ENCODE peak calls at places on chromosomes 6 and 20, in eight cellular contexts. One of them, this sample, is unnamed.

GRCh38 chr6:78749326-78749725 is 118.0 kb upstream of the IRAK1BP1 start:
- DNase-seq in mammary epithelial cell: peak
- DNase-seq in LoVo: no peak
- DNase-seq in AG04449: peak
- DNase-seq in CD4-positive, alpha-beta T cell: no peak
- DNase-seq in RCC 7860: no peak
- DNase-seq in T follicular helper cell: no peak
- DNase-seq in stimulated activated CD4-positive, alpha-beta T cell treated with anti-CD3 and anti-CD28 coated beads, Interleukin-1b, Interleukin-23, amount 100 ng/mL, for 24 hours: no peak
- DNase-seq in this sample: no peak

GRCh38 chr6:124999105-124999764 is 37.0 kb downstream of the RNF217 start:
- DNase-seq in mammary epithelial cell: no peak
- DNase-seq in LoVo: peak
- DNase-seq in CD4-positive, alpha-beta T cell: no peak
- DNase-seq in stimulated activated CD4-positive, alpha-beta T cell treated with anti-CD3 and anti-CD28 coated beads, Interleukin-1b, Interleukin-23, amount 100 ng/mL, for 24 hours: no peak
- DNase-seq in T follicular helper cell: no peak
- DNase-seq in AG04449: no peak
- DNase-seq in RCC 7860: no peak
- DNase-seq in this sample: no peak

GRCh38 chr20:33145521-33145920 is 22.4 kb upstream of the BPIFA2 start:
- DNase-seq in stimulated activated CD4-positive, alpha-beta T cell treated with anti-CD3 and anti-CD28 coated beads, Interleukin-1b, Interleukin-23, amount 100 ng/mL, for 24 hours: no peak
- DNase-seq in T follicular helper cell: no peak
- DNase-seq in AG04449: no peak
- DNase-seq in CD4-positive, alpha-beta T cell: no peak
- DNase-seq in mammary epithelial cell: no peak
- DNase-seq in LoVo: no peak
- DNase-seq in RCC 7860: no peak
- DNase-seq in this sample: no peak

GRCh38 chr6:146890644-146891434 is 292.1 kb downstream of the ADGB start:
- DNase-seq in mammary epithelial cell: no peak
- DNase-seq in RCC 7860: no peak
- DNase-seq in AG04449: no peak
- DNase-seq in stimulated activated CD4-positive, alpha-beta T cell treated with anti-CD3 and anti-CD28 coated beads, Interleukin-1b, Interleukin-23, amount 100 ng/mL, for 24 hours: no peak
- DNase-seq in LoVo: no peak
- DNase-seq in T follicular helper cell: no peak
- DNase-seq in CD4-positive, alpha-beta T cell: no peak
- DNase-seq in this sample: no peak

GRCh38 chr6:10412165-10412947 is 2.5 kb downstream of the TFAP2A start:
- DNase-seq in LoVo: peak
- DNase-seq in stimulated activated CD4-positive, alpha-beta T cell treated with anti-CD3 and anti-CD28 coated beads, Interleukin-1b, Interleukin-23, amount 100 ng/mL, for 24 hours: no peak
- DNase-seq in mammary epithelial cell: peak
- DNase-seq in CD4-positive, alpha-beta T cell: peak
- DNase-seq in AG04449: no peak
- DNase-seq in T follicular helper cell: no peak
- DNase-seq in RCC 7860: peak
- DNase-seq in this sample: peak

GRCh38 chr6:73521351-73522254 is 771 bp upstream of the EEF1A1 start:
- DNase-seq in AG04449: no peak
- DNase-seq in T follicular helper cell: no peak
- DNase-seq in RCC 7860: peak
- DNase-seq in stimulated activated CD4-positive, alpha-beta T cell treated with anti-CD3 and anti-CD28 coated beads, Interleukin-1b, Interleukin-23, amount 100 ng/mL, for 24 hours: peak
- DNase-seq in mammary epithelial cell: peak
- DNase-seq in CD4-positive, alpha-beta T cell: no peak
- DNase-seq in LoVo: peak
- DNase-seq in this sample: peak

GRCh38 chr20:62365814-62366369 is 1.2 kb downstream of the LAMA5 start:
- DNase-seq in CD4-positive, alpha-beta T cell: no peak
- DNase-seq in LoVo: peak
- DNase-seq in T follicular helper cell: no peak
- DNase-seq in mammary epithelial cell: peak
- DNase-seq in AG04449: no peak
- DNase-seq in stimulated activated CD4-positive, alpha-beta T cell treated with anti-CD3 and anti-CD28 coated beads, Interleukin-1b, Interleukin-23, amount 100 ng/mL, for 24 hours: no peak
- DNase-seq in RCC 7860: no peak
- DNase-seq in this sample: peak

GRCh38 chr6:151482290-151482689 is 11.5 kb upstream of the CCDC170 start:
- DNase-seq in T follicular helper cell: no peak
- DNase-seq in CD4-positive, alpha-beta T cell: no peak
- DNase-seq in RCC 7860: no peak
- DNase-seq in LoVo: no peak
- DNase-seq in mammary epithelial cell: no peak
- DNase-seq in AG04449: peak
- DNase-seq in stimulated activated CD4-positive, alpha-beta T cell treated with anti-CD3 and anti-CD28 coated beads, Interleukin-1b, Interleukin-23, amount 100 ng/mL, for 24 hours: no peak
- DNase-seq in this sample: no peak

GRCh38 chr6:71349976-71350615 is 61.5 kb downstream of the OGFRL1 start:
- DNase-seq in RCC 7860: no peak
- DNase-seq in T follicular helper cell: no peak
- DNase-seq in CD4-positive, alpha-beta T cell: no peak
- DNase-seq in mammary epithelial cell: no peak
- DNase-seq in LoVo: no peak
- DNase-seq in AG04449: no peak
- DNase-seq in stimulated activated CD4-positive, alpha-beta T cell treated with anti-CD3 and anti-CD28 coated beads, Interleukin-1b, Interleukin-23, amount 100 ng/mL, for 24 hours: no peak
- DNase-seq in this sample: no peak

GRCh38 chr20:51628533-51629398 is 86.2 kb upstream of the NFATC2 start:
- DNase-seq in T follicular helper cell: no peak
- DNase-seq in CD4-positive, alpha-beta T cell: no peak
- DNase-seq in mammary epithelial cell: no peak
- DNase-seq in AG04449: no peak
- DNase-seq in LoVo: no peak
- DNase-seq in stimulated activated CD4-positive, alpha-beta T cell treated with anti-CD3 and anti-CD28 coated beads, Interleukin-1b, Interleukin-23, amount 100 ng/mL, for 24 hours: no peak
- DNase-seq in RCC 7860: no peak
- DNase-seq in this sample: no peak

GRCh38 chr20:57291003-57291402 is 24.6 kb upstream of the BMP7 start:
- DNase-seq in RCC 7860: no peak
- DNase-seq in T follicular helper cell: no peak
- DNase-seq in mammary epithelial cell: no peak
- DNase-seq in CD4-positive, alpha-beta T cell: no peak
- DNase-seq in AG04449: no peak
- DNase-seq in stimulated activated CD4-positive, alpha-beta T cell treated with anti-CD3 and anti-CD28 coated beads, Interleukin-1b, Interleukin-23, amount 100 ng/mL, for 24 hours: no peak
- DNase-seq in LoVo: no peak
- DNase-seq in this sample: no peak

GRCh38 chr6:168414696-168415095 is 26.3 kb upstream of the SMOC2 start:
- DNase-seq in mammary epithelial cell: no peak
- DNase-seq in CD4-positive, alpha-beta T cell: no peak
- DNase-seq in AG04449: no peak
- DNase-seq in T follicular helper cell: no peak
- DNase-seq in RCC 7860: no peak
- DNase-seq in LoVo: no peak
- DNase-seq in stimulated activated CD4-positive, alpha-beta T cell treated with anti-CD3 and anti-CD28 coated beads, Interleukin-1b, Interleukin-23, amount 100 ng/mL, for 24 hours: no peak
- DNase-seq in this sample: no peak

GRCh38 chr20:46803446-46804020 is 91.1 kb upstream of the EYA2 start:
- DNase-seq in mammary epithelial cell: no peak
- DNase-seq in stimulated activated CD4-positive, alpha-beta T cell treated with anti-CD3 and anti-CD28 coated beads, Interleukin-1b, Interleukin-23, amount 100 ng/mL, for 24 hours: no peak
- DNase-seq in RCC 7860: no peak
- DNase-seq in CD4-positive, alpha-beta T cell: no peak
- DNase-seq in LoVo: no peak
- DNase-seq in T follicular helper cell: no peak
- DNase-seq in AG04449: no peak
- DNase-seq in this sample: no peak

GRCh38 chr6:111764238-111765182 is 108.7 kb downstream of the FYN start:
- DNase-seq in CD4-positive, alpha-beta T cell: peak
- DNase-seq in T follicular helper cell: peak
- DNase-seq in LoVo: no peak
- DNase-seq in RCC 7860: no peak
- DNase-seq in mammary epithelial cell: no peak
- DNase-seq in stimulated activated CD4-positive, alpha-beta T cell treated with anti-CD3 and anti-CD28 coated beads, Interleukin-1b, Interleukin-23, amount 100 ng/mL, for 24 hours: peak
- DNase-seq in AG04449: no peak
- DNase-seq in this sample: no peak

GRCh38 chr6:31769684-31770371 is 7.3 kb downstream of the VWA7 start:
- DNase-seq in CD4-positive, alpha-beta T cell: peak
- DNase-seq in LoVo: peak
- DNase-seq in mammary epithelial cell: peak
- DNase-seq in AG04449: no peak
- DNase-seq in stimulated activated CD4-positive, alpha-beta T cell treated with anti-CD3 and anti-CD28 coated beads, Interleukin-1b, Interleukin-23, amount 100 ng/mL, for 24 hours: peak
- DNase-seq in T follicular helper cell: peak
- DNase-seq in RCC 7860: peak
- DNase-seq in this sample: peak

GRCh38 chr20:59777814-59778575 is 155.4 kb downstream of the SYCP2 start:
- DNase-seq in AG04449: no peak
- DNase-seq in RCC 7860: no peak
- DNase-seq in CD4-positive, alpha-beta T cell: no peak
- DNase-seq in mammary epithelial cell: no peak
- DNase-seq in stimulated activated CD4-positive, alpha-beta T cell treated with anti-CD3 and anti-CD28 coated beads, Interleukin-1b, Interleukin-23, amount 100 ng/mL, for 24 hours: no peak
- DNase-seq in LoVo: no peak
- DNase-seq in T follicular helper cell: no peak
- DNase-seq in this sample: no peak

GRCh38 chr6:117401799-117402198 is 23.9 kb downstream of the ROS1 start:
- DNase-seq in stimulated activated CD4-positive, alpha-beta T cell treated with anti-CD3 and anti-CD28 coated beads, Interleukin-1b, Interleukin-23, amount 100 ng/mL, for 24 hours: no peak
- DNase-seq in AG04449: no peak
- DNase-seq in T follicular helper cell: no peak
- DNase-seq in LoVo: no peak
- DNase-seq in CD4-positive, alpha-beta T cell: no peak
- DNase-seq in mammary epithelial cell: no peak
- DNase-seq in RCC 7860: no peak
- DNase-seq in this sample: no peak

GRCh38 chr20:44151621-44152416 is 35.2 kb downstream of the JPH2 start:
- DNase-seq in LoVo: peak
- DNase-seq in AG04449: no peak
- DNase-seq in mammary epithelial cell: peak
- DNase-seq in stimulated activated CD4-positive, alpha-beta T cell treated with anti-CD3 and anti-CD28 coated beads, Interleukin-1b, Interleukin-23, amount 100 ng/mL, for 24 hours: no peak
- DNase-seq in RCC 7860: no peak
- DNase-seq in T follicular helper cell: no peak
- DNase-seq in CD4-positive, alpha-beta T cell: no peak
- DNase-seq in this sample: no peak

GRCh38 chr6:11009353-11009752 is 34.8 kb downstream of the ELOVL2 start:
- DNase-seq in CD4-positive, alpha-beta T cell: no peak
- DNase-seq in AG04449: no peak
- DNase-seq in RCC 7860: peak
- DNase-seq in stimulated activated CD4-positive, alpha-beta T cell treated with anti-CD3 and anti-CD28 coated beads, Interleukin-1b, Interleukin-23, amount 100 ng/mL, for 24 hours: no peak
- DNase-seq in T follicular helper cell: no peak
- DNase-seq in mammary epithelial cell: peak
- DNase-seq in LoVo: peak
- DNase-seq in this sample: no peak

GRCh38 chr6:44976677-44977405 is 351.3 kb upstream of the RUNX2 start:
- DNase-seq in mammary epithelial cell: peak
- DNase-seq in RCC 7860: no peak
- DNase-seq in T follicular helper cell: no peak
- DNase-seq in AG04449: no peak
- DNase-seq in CD4-positive, alpha-beta T cell: no peak
- DNase-seq in stimulated activated CD4-positive, alpha-beta T cell treated with anti-CD3 and anti-CD28 coated beads, Interleukin-1b, Interleukin-23, amount 100 ng/mL, for 24 hours: no peak
- DNase-seq in LoVo: no peak
- DNase-seq in this sample: no peak

This sample was measured in A673.